ENCODE peak calls at places on chromosomes 5 and 9, in six cellular contexts. L is thoracic aorta, X is mucosa of descending colon, S is OCI-LY7, Y is cardiac muscle cell, I is lower lobe of right lung. G is an unnamed sample.
A peak's percentile ranks its signal among the peaks of the same experiment; 100 is the strongest.

GRCh38 chr9:111805841-111806241 is 11.1 kb upstream of the SHOC1 start:
- DNase-seq in L (no peak), X (no peak), S (no peak), Y (no peak), I (no peak), G (peak; percentile 77)

GRCh38 chr5:79200573-79201183 is 35.3 kb upstream of the JMY start:
- DNase-seq in L (no peak), X (peak; percentile 12), S (peak; percentile 24), Y (peak; percentile 6), I (no peak), G (no peak)

GRCh38 chr9:132798817-132799790 is 79.0 kb downstream of the AK8 start:
- DNase-seq in L (no peak), X (peak; percentile 72), S (no peak), Y (peak; percentile 12), I (peak; percentile 72), G (no peak)

GRCh38 chr9:524008-524407 is 309.3 kb downstream of the DOCK8 start:
- DNase-seq in L (no peak), X (no peak), S (no peak), Y (no peak), I (no peak), G (no peak)

GRCh38 chr9:22044583-22044982 is 35.5 kb upstream of the CDKN2B start:
- DNase-seq in L (no peak), X (no peak), S (no peak), Y (no peak), I (no peak), G (no peak)

GRCh38 chr5:52895070-52895469 is 94.1 kb upstream of the ITGA2 start:
- DNase-seq in L (no peak), X (no peak), S (no peak), Y (no peak), I (no peak), G (no peak)

GRCh38 chr9:131554088-131554864 is 9.0 kb downstream of the PRRT1B start:
- DNase-seq in L (no peak), X (no peak), S (no peak), Y (no peak), I (no peak), G (no peak)

GRCh38 chr9:16459421-16460148 is 410.9 kb downstream of the BNC2 start:
- DNase-seq in L (no peak), X (no peak), S (no peak), Y (no peak), I (no peak), G (no peak)

GRCh38 chr5:9712506-9713285 is 82.5 kb upstream of the TAS2R1 start:
- DNase-seq in L (no peak), X (no peak), S (no peak), Y (no peak), I (no peak), G (no peak)

GRCh38 chr9:69888876-69889585 is 68.4 kb downstream of the CFAP95 start:
- DNase-seq in L (no peak), X (no peak), S (no peak), Y (no peak), I (no peak), G (no peak)

GRCh38 chr9:126058631-126059030 is 268.0 kb upstream of the MVB12B start:
- DNase-seq in L (no peak), X (no peak), S (no peak), Y (no peak), I (no peak), G (no peak)

GRCh38 chr5:163338-163620 is 28.0 kb upstream of the LRRC14B start:
- DNase-seq in L (no peak), X (no peak), S (no peak), Y (no peak), I (no peak), G (no peak)

GRCh38 chr5:28807230-28807629 is 1768.8 kb upstream of the CDH9 start:
- DNase-seq in L (no peak), X (no peak), S (no peak), Y (no peak), I (no peak), G (no peak)

GRCh38 chr9:135507104-135508035 is 6.9 kb downstream of the MRPS2 start:
- DNase-seq in L (no peak), X (no peak), S (no peak), Y (no peak), I (peak; percentile 29), G (no peak)

GRCh38 chr5:141960018-141960417 is 2.0 kb upstream of the PCDH12 start:
- DNase-seq in L (no peak), X (no peak), S (peak; percentile 64), Y (peak; percentile 8), I (no peak), G (no peak)

GRCh38 chr5:110386782-110387181 is 339.7 kb downstream of the TMEM232 start:
- DNase-seq in L (no peak), X (no peak), S (no peak), Y (no peak), I (no peak), G (no peak)

GRCh38 chr5:7094626-7095025 is 301.3 kb upstream of the ADCY2 start:
- DNase-seq in L (no peak), X (peak; percentile 21), S (peak; percentile 4), Y (peak; percentile 85), I (no peak), G (no peak)

GRCh38 chr5:58411372-58411771 is 48.5 kb downstream of the PLK2 start:
- DNase-seq in L (no peak), X (no peak), S (no peak), Y (no peak), I (no peak), G (no peak)

GRCh38 chr5:142715291-142715690 is 29.4 kb upstream of the FGF1 start:
- DNase-seq in L (no peak), X (no peak), S (no peak), Y (no peak), I (no peak), G (no peak)

GRCh38 chr9:20591223-20591622 is 31.1 kb downstream of the MLLT3 start:
- DNase-seq in L (no peak), X (no peak), S (no peak), Y (no peak), I (no peak), G (no peak)

GRCh38 chr9:2502760-2503159 is 118.8 kb upstream of the VLDLR start:
- DNase-seq in L (no peak), X (no peak), S (no peak), Y (no peak), I (no peak), G (no peak)

GRCh38 chr9:120307599-120307998 is 272.4 kb downstream of the CDK5RAP2 start:
- DNase-seq in L (no peak), X (no peak), S (no peak), Y (no peak), I (no peak), G (no peak)

GRCh38 chr5:99019254-99019653 is 90.4 kb upstream of the CHD1 start:
- DNase-seq in L (no peak), X (no peak), S (no peak), Y (no peak), I (no peak), G (no peak)

GRCh38 chr5:171207256-171207866 is 101.7 kb upstream of the TLX3 start:
- DNase-seq in L (no peak), X (peak; percentile 20), S (peak; percentile 29), Y (peak; percentile 50), I (no peak), G (no peak)

GRCh38 chr9:104993291-104993963 is 65.5 kb upstream of the ABCA1 start:
- DNase-seq in L (peak; percentile 61), X (peak; percentile 57), S (no peak), Y (peak; percentile 91), I (peak; percentile 79), G (no peak)

GRCh38 chr5:127206320-127207113 is 84.1 kb upstream of the MEGF10 start:
- DNase-seq in L (no peak), X (no peak), S (no peak), Y (no peak), I (no peak), G (no peak)

GRCh38 chr5:65893749-65894430 is 32.5 kb upstream of the ERBIN start:
- DNase-seq in L (no peak), X (no peak), S (no peak), Y (no peak), I (no peak), G (no peak)

DNA sequence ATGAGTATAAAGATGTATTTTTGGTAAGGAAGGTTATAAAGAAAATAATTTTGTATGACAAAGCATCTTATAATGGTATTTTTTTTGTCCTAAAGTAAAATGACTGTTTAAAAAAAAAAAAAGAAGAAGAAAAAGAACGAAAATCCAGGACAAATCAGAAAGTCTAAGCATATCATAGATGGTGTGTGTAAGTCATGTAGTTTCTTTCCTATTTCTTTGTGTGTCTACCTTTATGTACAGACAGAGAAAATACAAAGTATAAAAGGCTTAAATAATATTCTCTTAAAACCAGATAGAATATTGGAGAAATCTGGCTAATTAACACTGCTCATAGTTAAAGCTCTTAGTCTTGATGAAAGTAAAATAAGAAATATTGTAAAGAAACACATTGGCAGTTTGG is 7.7 kb downstream of the RIGI start:
- DNase-seq in L (no peak), X (no peak), S (no peak), Y (no peak), I (no peak), G (no peak)
- H3K9me3 ChIP-seq in L (no peaks in the 10 kb centered on the region), X (peaks cover 9% of the 10 kb centered on the region), S (peaks cover 32% of the 10 kb centered on the region), Y (no peaks in the 10 kb centered on the region), I (no peaks in the 10 kb centered on the region), G (peaks cover 4% of the 10 kb centered on the region)

GRCh38 chr9:93024646-93024910 is 33.9 kb upstream of the SUSD3 start:
- DNase-seq in L (no peak), X (no peak), S (no peak), Y (no peak), I (no peak), G (no peak)
- H3K4me1 ChIP-seq in L (no peaks in the 10 kb centered on the region), X (no peaks in the 10 kb centered on the region), S (peaks cover 26% of the 10 kb centered on the region), Y (no peaks in the 10 kb centered on the region), I (peaks cover 8% of the 10 kb centered on the region), G (no peaks in the 10 kb centered on the region)

GRCh38 chr5:163566678-163567077 is 61.3 kb downstream of the MAT2B start:
- DNase-seq in L (no peak), X (no peak), S (no peak), Y (no peak), I (no peak), G (no peak)

GRCh38 chr5:163571755-163572154 is 66.3 kb downstream of the MAT2B start:
- DNase-seq in L (no peak), X (peak; percentile 12), S (no peak), Y (no peak), I (no peak), G (no peak)

GRCh38 chr5:163565931-163566608 is 60.7 kb downstream of the MAT2B start:
- DNase-seq in L (no peak), X (peak; percentile 20), S (no peak), Y (peak; percentile 34), I (peak; percentile 49), G (no peak)

GRCh38 chr5:163567811-163568210 is 62.4 kb downstream of the MAT2B start:
- DNase-seq in L (no peak), X (no peak), S (no peak), Y (no peak), I (no peak), G (no peak)

DNA sequence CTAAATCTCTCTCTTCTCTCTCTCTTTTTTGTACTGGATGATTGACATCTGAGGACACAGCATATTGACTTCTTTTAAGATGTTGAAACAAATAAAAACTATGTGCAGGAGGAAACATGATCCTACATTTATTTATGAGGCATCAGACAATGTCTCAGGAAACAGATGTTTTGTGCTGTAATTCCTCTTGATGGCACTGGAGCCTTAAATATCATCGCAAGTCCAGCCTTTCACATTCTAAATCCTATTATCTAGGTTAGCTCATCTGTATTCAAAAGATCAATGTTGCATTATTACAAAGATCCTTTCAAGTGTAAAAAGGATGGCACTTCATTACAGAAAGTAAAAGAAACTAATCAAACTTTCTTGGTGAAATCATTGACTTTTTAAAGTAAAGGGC is 63.9 kb downstream of the MAT2B start:
- DNase-seq in L (no peak), X (no peak), S (no peak), Y (no peak), I (no peak), G (no peak)
- TF ChIP-seq CTCF in L (no peak), X (no peak), S (peak; percentile 26), Y (peak; percentile 2), I (no peak), G (no peak)

GRCh38 chr9:97858826-97859225 is 5.8 kb downstream of the FOXE1 start:
- DNase-seq in L (no peak), X (no peak), S (no peak), Y (no peak), I (no peak), G (no peak)
- H3K9me3 ChIP-seq in L (no peaks in the 10 kb centered on the region), X (no peaks in the 10 kb centered on the region), S (no peaks in the 10 kb centered on the region), Y (no peaks in the 10 kb centered on the region), I (no peaks in the 10 kb centered on the region), G (no peaks in the 10 kb centered on the region)